ENCODE peak calls at places on chromosomes 4 and X, in four cellular contexts. F is K562, O is GM12878, I is HepG2. V is an unnamed sample.

GRCh38 chr4:85842540-85842939 is 367.6 kb downstream of the ARHGAP24 start:
- DNase-seq in F (no peak), O (no peak), I (no peak), V (no peak)

GRCh38 chr4:88063634-88064296 is 56.3 kb downstream of the PKD2 start:
- DNase-seq in F (no peak), O (no peak), I (no peak), V (no peak)

GRCh38 chr4:168893205-168893604 is 116.8 kb downstream of the CBR4 start:
- DNase-seq in F (no peak), O (no peak), I (no peak), V (no peak)

GRCh38 chr4:68148795-68149685 is 19.4 kb upstream of the TMPRSS11F start:
- DNase-seq in F (peak), O (no peak), I (no peak), V (no peak)

GRCh38 chrX:1748408-1748807 is 133.5 kb downstream of the ASMT start:
- DNase-seq in F (no peak), O (no peak), I (no peak), V (no peak)

GRCh38 chrX:8043121-8043520 is 115.9 kb upstream of the PNPLA4 start:
- DNase-seq in F (no peak), O (no peak), I (no peak), V (no peak)

GRCh38 chr4:92969650-92970370 is 666.0 kb downstream of the GRID2 start:
- DNase-seq in F (no peak), O (no peak), I (peak), V (no peak)

GRCh38 chrX:96182366-96182765 is 502.3 kb upstream of the DIAPH2 start:
- DNase-seq in F (peak), O (no peak), I (peak), V (peak)

GRCh38 chr4:185921583-185922555 is 109.9 kb upstream of the SORBS2 start:
- DNase-seq in F (no peak), O (no peak), I (no peak), V (no peak)

GRCh38 chrX:12360389-12360788 is 222.1 kb downstream of the FRMPD4 start:
- DNase-seq in F (no peak), O (no peak), I (no peak), V (no peak)

GRCh38 chr4:155805016-155805415 is 46.2 kb downstream of the GUCY1B1 start:
- DNase-seq in F (no peak), O (no peak), I (no peak), V (no peak)
- TF ChIP-seq TARDBP in F (no peak), O (no peak), I (no peak), V (no peak)

GRCh38 chr4:143597271-143597670 is 83.8 kb downstream of the SMARCA5 start:
- DNase-seq in F (no peak), O (no peak), I (no peak), V (no peak)
- TF ChIP-seq TARDBP in F (no peak), O (no peak), I (no peak), V (no peak)

GRCh38 chrX:47184486-47184885 is 9.1 kb upstream of the UBA1 start:
- DNase-seq in F (no peak), O (no peak), I (no peak), V (no peak)
- TF ChIP-seq TARDBP in F (no peak), O (no peak), I (no peak), V (no peak)

GRCh38 chr4:24078347-24078962 is 188.6 kb upstream of the PPARGC1A start:
- DNase-seq in F (no peak), O (no peak), I (no peak), V (no peak)
- TF ChIP-seq TARDBP in F (no peak), O (no peak), I (no peak), V (no peak)

DNA sequence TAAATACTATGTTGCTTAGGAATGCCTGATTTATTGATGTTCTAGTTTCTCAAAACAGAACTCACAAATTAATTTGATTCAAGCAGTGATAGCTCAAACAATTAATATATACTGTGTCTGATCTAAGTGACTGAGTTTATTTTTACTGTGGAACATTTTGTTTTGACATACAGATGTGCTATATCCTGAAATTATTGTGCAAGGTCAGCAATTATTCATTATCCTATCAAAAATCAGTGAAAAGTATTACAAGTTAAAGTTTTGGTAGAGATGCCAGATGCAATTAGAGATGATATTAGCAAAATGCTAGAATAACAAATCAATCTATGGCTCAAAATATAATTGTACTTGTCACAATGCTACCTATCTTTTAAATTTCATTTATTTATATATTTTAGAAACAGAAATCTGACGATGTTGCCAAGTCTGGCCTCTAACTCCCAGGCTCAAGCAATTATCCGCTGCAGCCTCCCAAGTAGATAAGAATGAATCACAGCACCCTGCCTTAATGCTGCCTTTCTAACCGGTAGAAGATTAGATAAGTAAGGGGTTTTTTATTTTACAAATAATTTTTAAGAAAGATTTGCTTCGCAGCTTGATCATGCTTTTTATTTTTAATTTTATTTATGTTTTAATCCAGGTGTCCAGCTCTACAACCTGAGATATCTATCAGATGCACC is 825.5 kb upstream of the NDST4 start:
- DNase-seq in F (no peak), O (no peak), I (no peak), V (no peak)
- TF ChIP-seq TARDBP in F (no peak), O (no peak), I (no peak), V (no peak)

DNA sequence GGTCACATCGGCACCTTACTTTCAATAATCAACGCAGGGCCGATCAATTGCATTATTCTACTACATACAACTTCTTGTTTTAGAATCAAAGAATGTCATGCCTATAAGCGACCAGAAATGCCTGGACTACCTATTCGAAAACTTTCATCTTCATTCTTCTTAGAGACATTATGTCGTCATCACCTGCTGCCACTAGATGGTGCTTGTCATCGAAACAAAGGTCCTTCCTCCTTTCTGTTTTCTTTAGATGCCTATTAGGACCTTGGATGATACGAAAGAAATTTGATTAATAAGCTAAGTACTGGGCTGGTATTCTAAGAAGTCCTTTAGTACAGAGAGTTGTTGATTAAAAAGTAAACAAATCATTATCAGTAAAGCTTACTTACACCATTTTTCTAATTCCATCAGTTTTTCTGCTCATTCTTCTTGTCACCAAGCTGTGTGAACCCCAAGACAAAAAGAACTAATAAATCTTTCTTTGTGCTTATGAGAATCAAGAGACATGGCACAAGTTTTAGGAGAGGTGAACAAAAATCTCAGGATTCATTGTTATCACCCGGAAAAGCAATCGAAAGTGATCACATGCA is 154.5 kb upstream of the SLC4A4 start:
- DNase-seq in F (peak), O (peak), I (peak), V (peak)
- TF ChIP-seq TARDBP in F (no peak), O (no peak), I (no peak), V (no peak)

GRCh38 chr4:152848508-152848907 is 68.8 kb downstream of the ARFIP1 start:
- DNase-seq in F (no peak), O (no peak), I (no peak), V (no peak)

GRCh38 chr4:152849350-152849749 is 69.6 kb downstream of the ARFIP1 start:
- DNase-seq in F (no peak), O (no peak), I (no peak), V (no peak)

GRCh38 chr4:152847376-152847775 is 67.6 kb downstream of the ARFIP1 start:
- DNase-seq in F (no peak), O (no peak), I (no peak), V (no peak)

GRCh38 chr4:152843476-152844107 is 63.8 kb downstream of the ARFIP1 start:
- DNase-seq in F (no peak), O (no peak), I (peak), V (no peak)
- TF ChIP-seq TARDBP in F (no peak), O (no peak), I (no peak), V (no peak)

DNA sequence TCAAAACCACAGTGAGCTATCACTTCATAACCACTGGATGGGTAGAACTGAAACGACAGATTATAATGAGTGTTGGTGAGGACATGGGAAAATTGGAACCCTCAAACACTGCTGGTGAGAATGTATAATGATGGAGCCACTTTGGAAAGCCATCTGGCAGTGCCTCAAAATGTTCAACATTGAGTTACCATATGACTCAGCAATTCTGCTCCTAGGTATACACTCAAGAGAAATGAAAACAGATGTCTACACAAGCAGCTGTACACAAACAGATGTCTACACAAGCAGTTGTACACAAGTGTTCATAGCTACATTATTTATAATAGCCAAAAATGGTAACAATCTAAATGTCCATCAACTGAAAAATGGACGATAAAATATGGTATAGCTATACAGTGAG is 143.9 kb downstream of the PDGFRA start:
- DNase-seq in F (no peak), O (no peak), I (no peak), V (no peak)
- TF ChIP-seq TARDBP in F (no peak), O (no peak), I (no peak), V (no peak)

V was measured in HEK293T.